ENCODE peak calls at places on chromosomes 12 and 14, in eight cellular contexts. W is body of pancreas; R is uterus; E is stomach; S is A549; F is fibroblast of lung; V is OCI-LY7; A is effector memory CD4-positive, alpha-beta T cell. P is an unnamed sample. For H3K4me1, the result is how much of the 10 kb centered on the place peaks cover.

GRCh38 chr14:99983251-99984012 is 81.8 kb upstream of the EVL start:
- DNase-seq in V (no peak), W (no peak), S (no peak), A (no peak), E (no peak), F (no peak), R (no peak), P (no peak)

GRCh38 chr12:28457785-28458184 is 267.5 kb downstream of the CCDC91 start:
- DNase-seq in S (no peak), A (no peak), V (no peak), E (no peak), R (no peak), W (no peak), F (no peak), P (no peak)

GRCh38 chr12:47770086-47770726 is 2.8 kb upstream of the SLC48A1 start:
- DNase-seq in V (no peak), S (no peak), F (peak), E (no peak), W (no peak), R (no peak), A (no peak), P (no peak)

GRCh38 chr12:8886515-8887284 is 27.6 kb upstream of the PHC1 start:
- DNase-seq in W (no peak), E (no peak), F (no peak), V (no peak), R (no peak), A (no peak), S (no peak), P (no peak)

GRCh38 chr12:32240833-32241232 is 134.2 kb downstream of the BICD1 start:
- DNase-seq in E (no peak), R (no peak), F (no peak), A (no peak), V (no peak), W (no peak), S (no peak), P (no peak)

GRCh38 chr12:47361389-47362031 is 281.8 kb upstream of the AMIGO2 start:
- DNase-seq in W (no peak), R (peak), F (no peak), V (peak), S (peak), E (no peak), A (peak), P (peak)

GRCh38 chr12:32322354-32322753 is 77.0 kb upstream of the FGD4 start:
- DNase-seq in F (no peak), R (no peak), W (no peak), S (no peak), E (no peak), A (no peak), V (no peak), P (no peak)

GRCh38 chr14:58871972-58872530 is 234.3 kb downstream of the DACT1 start:
- DNase-seq in V (no peak), A (no peak), S (peak), R (no peak), W (no peak), F (peak), E (no peak), P (no peak)

GRCh38 chr14:58104808-58105207 is 47.2 kb downstream of the ARMH4 start:
- DNase-seq in F (peak), A (no peak), R (no peak), V (no peak), W (no peak), S (no peak), E (no peak), P (no peak)

GRCh38 chr12:42421844-42422779 is 96.1 kb downstream of the PPHLN1 start:
- DNase-seq in W (no peak), E (no peak), S (peak), A (no peak), V (no peak), R (no peak), F (peak), P (no peak)

GRCh38 chr14:96145116-96145864 is 59.3 kb upstream of the BDKRB2 start:
- DNase-seq in W (no peak), R (no peak), S (no peak), F (peak), A (no peak), V (no peak), E (no peak), P (no peak)

GRCh38 chr14:73924337-73924736 is 25.6 kb downstream of the FAM161B start:
- DNase-seq in W (no peak), S (no peak), R (no peak), V (no peak), F (peak), E (no peak), A (no peak), P (no peak)

GRCh38 chr14:105453847-105454246 is 20.8 kb upstream of the CRIP2 start:
- DNase-seq in E (no peak), A (no peak), F (no peak), S (no peak), V (no peak), R (no peak), W (no peak), P (no peak)

GRCh38 chr12:54214553-54215374 is 26.0 kb upstream of the SMUG1 start:
- DNase-seq in W (peak), V (peak), S (peak), E (peak), R (peak), F (peak), A (peak), P (peak)

GRCh38 chr12:106118-106561 is 39.6 kb downstream of the IQSEC3 start:
- DNase-seq in S (peak), V (peak), A (no peak), W (no peak), R (no peak), F (no peak), E (no peak), P (no peak)

GRCh38 chr12:124030510-124030909 is 57.5 kb downstream of the ZNF664 start:
- DNase-seq in E (no peak), V (no peak), S (no peak), A (no peak), F (peak), W (no peak), R (peak), P (no peak)

GRCh38 chr14:92959761-92960680 is 37.1 kb downstream of the CHGA start:
- DNase-seq in S (no peak), F (no peak), A (no peak), V (no peak), E (no peak), W (no peak), R (no peak), P (no peak)
- H3K4me1 ChIP-seq in S (under half), F (under half), A (under half), V (under half), E (under half), W (under half), R (under half), P (under half)

GRCh38 chr14:93029417-93029816 is 86.3 kb downstream of the ITPK1 start:
- DNase-seq in W (no peak), E (no peak), F (no peak), R (no peak), A (no peak), V (no peak), S (no peak), P (no peak)

GRCh38 chr14:93029911-93030555 is 85.7 kb downstream of the ITPK1 start:
- DNase-seq in A (no peak), E (no peak), F (no peak), W (no peak), R (no peak), V (no peak), S (no peak), P (no peak)

GRCh38 chr14:93030761-93031160 is 85.0 kb downstream of the ITPK1 start:
- DNase-seq in E (no peak), A (no peak), F (no peak), W (no peak), R (no peak), S (no peak), V (no peak), P (no peak)

GRCh38 chr14:93028724-93029076 is 87.0 kb downstream of the ITPK1 start:
- DNase-seq in V (no peak), R (no peak), W (no peak), E (no peak), A (no peak), F (no peak), S (no peak), P (no peak)

GRCh38 chr14:93027810-93028723 is 87.7 kb downstream of the ITPK1 start:
- DNase-seq in W (no peak), A (no peak), S (no peak), E (no peak), V (no peak), F (no peak), R (no peak), P (no peak)
- H3K27ac ChIP-seq in W (no peak), A (no peak), S (no peak), E (no peak), V (no peak), F (no peak), R (no peak), P (no peak)

GRCh38 chr12:20438307-20438779 is 70.0 kb downstream of the PDE3A start:
- DNase-seq in E (no peak), F (peak), R (no peak), W (no peak), V (no peak), S (peak), A (no peak), P (no peak)
- H3K4me1 ChIP-seq in E (under half), F (under half), R (under half), W (under half), V (under half), S (under half), A (under half), P (under half)

GRCh38 chr12:65895759-65896656 is 71.7 kb downstream of the HMGA2 start:
- DNase-seq in R (no peak), V (no peak), E (no peak), F (no peak), W (no peak), A (no peak), S (peak), P (no peak)
- H3K27ac ChIP-seq in R (no peak), V (no peak), E (peak), F (no peak), W (peak), A (no peak), S (peak), P (no peak)

GRCh38 chr12:12995088-12995487 is 5.0 kb downstream of the HEBP1 start:
- DNase-seq in F (no peak), E (no peak), W (no peak), S (no peak), R (no peak), A (no peak), V (no peak), P (no peak)
- H3K4me1 ChIP-seq in F (under half), E (half or more), W (half or more), S (under half), R (under half), A (under half), V (under half), P (under half)

GRCh38 chr12:20369164-20370000 is 1.0 kb downstream of the PDE3A start:
- DNase-seq in V (no peak), F (peak), A (no peak), W (peak), E (peak), S (peak), R (peak), P (no peak)
- H3K27ac ChIP-seq in V (no peak), F (no peak), A (no peak), W (peak), E (peak), S (peak), R (peak), P (no peak)

GRCh38 chr12:6535697-6535946 is 1.3 kb downstream of the GAPDH start:
- DNase-seq in E (no peak), F (no peak), R (no peak), W (no peak), S (no peak), V (no peak), A (no peak), P (no peak)

GRCh38 chr12:6534158-6534913 is at the start of gene GAPDH:
- DNase-seq in E (peak), W (peak), V (peak), F (peak), A (peak), R (peak), S (peak), P (peak)

GRCh38 chr12:6536894-6537579 is 2.7 kb downstream of the GAPDH start:
- DNase-seq in W (no peak), S (peak), A (no peak), R (no peak), F (no peak), V (peak), E (no peak), P (no peak)

GRCh38 chr12:6534914-6535696 is 788 bp downstream of the GAPDH start:
- DNase-seq in W (peak), F (peak), V (peak), R (peak), A (peak), E (peak), S (peak), P (peak)

GRCh38 chr12:6535960-6536847 is 1.9 kb downstream of the GAPDH start:
- DNase-seq in R (no peak), V (peak), E (no peak), F (no peak), W (no peak), S (no peak), A (no peak), P (no peak)
- H3K4me1 ChIP-seq in R (under half), V (half or more), E (half or more), F (under half), W (under half), S (half or more), A (half or more), P (under half)

GRCh38 chr12:92059976-92060375 is 85.7 kb downstream of the BTG1 start:
- DNase-seq in E (no peak), R (no peak), V (no peak), S (no peak), W (no peak), F (peak), A (no peak), P (no peak)
- H3K27ac ChIP-seq in E (no peak), R (no peak), V (no peak), S (peak), W (no peak), F (peak), A (no peak), P (no peak)

DNA sequence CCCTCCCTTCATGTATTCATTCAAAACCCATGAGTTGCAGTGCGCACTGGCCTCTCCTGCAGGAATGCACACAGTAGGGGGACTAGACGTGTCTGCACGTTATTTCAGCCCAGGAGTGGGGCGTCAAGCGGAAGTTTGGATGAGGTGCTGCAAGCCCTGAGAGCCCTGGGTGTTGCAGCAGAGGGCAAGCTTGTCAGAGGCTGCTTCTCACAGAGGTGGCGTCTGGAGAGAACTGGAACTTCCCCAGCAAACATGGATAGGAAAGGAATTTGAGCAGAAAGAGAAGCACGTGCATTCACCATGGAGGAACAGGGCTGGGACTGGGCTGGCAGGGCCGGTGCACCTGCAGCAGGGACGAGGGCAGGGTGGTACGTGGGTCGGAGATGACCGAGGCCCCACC is 64.9 kb downstream of the TECPR2 start:
- DNase-seq in R (no peak), V (no peak), W (no peak), F (no peak), E (no peak), A (no peak), S (no peak), P (no peak)
- H3K4me1 ChIP-seq in R (under half), V (under half), W (under half), F (under half), E (under half), A (under half), S (under half), P (under half)